ENCODE peak calls at places on chromosome 4, in six cellular contexts. H, O, F, C, M and V are unnamed samples.
A peak's percentile ranks its signal among the peaks of the same experiment; 100 is the strongest.

GRCh38 chr4:133801858-133802257 is 399.7 kb downstream of the PABPC4L start:
- DNase-seq in M (peak; percentile 21), F (no peak), H (no peak), C (no peak), O (no peak), V (no peak)

GRCh38 chr4:85738721-85739120 is 263.8 kb downstream of the ARHGAP24 start:
- DNase-seq in H (no peak), M (no peak), O (no peak), C (no peak), F (no peak), V (no peak)

GRCh38 chr4:106401157-106401556 is 32.6 kb upstream of the GIMD1 start:
- DNase-seq in M (no peak), C (no peak), F (no peak), H (no peak), O (no peak), V (no peak)

GRCh38 chr4:83408958-83409357 is 46.7 kb downstream of the HELQ start:
- DNase-seq in F (no peak), C (no peak), M (no peak), O (no peak), H (no peak), V (no peak)

GRCh38 chr4:337932-338758 is 531 bp downstream of the ZNF141 start:
- DNase-seq in C (no peak), F (peak; percentile 77), M (peak; percentile 47), O (no peak), H (no peak), V (no peak)

GRCh38 chr4:38001927-38002326 is 41.7 kb downstream of the PTTG2 start:
- DNase-seq in F (no peak), H (no peak), O (no peak), M (no peak), C (no peak), V (no peak)

GRCh38 chr4:1511441-1512041 is 105.3 kb upstream of the NKX1-1 start:
- DNase-seq in C (no peak), F (no peak), H (no peak), M (no peak), O (no peak), V (no peak)

GRCh38 chr4:140096483-140096861 is 57.5 kb downstream of the MAML3 start:
- DNase-seq in O (no peak), H (peak; percentile 80), F (no peak), C (no peak), M (no peak), V (no peak)